ENCODE peak calls at places on chromosomes 3 and 15, in six cellular contexts. One of them, this sample, is unnamed.

GRCh38 chr3:50572158-50572557 is 2.8 kb downstream of the HEMK1 start:
- DNase-seq in K562: peak
- DNase-seq in H1: no peak
- DNase-seq in HepG2: peak
- DNase-seq in GM12878: no peak
- DNase-seq in SK-N-SH: peak
- DNase-seq in this sample: peak

GRCh38 chr3:159832024-159832423 is 156.6 kb upstream of the IL12A start:
- DNase-seq in GM12878: peak
- DNase-seq in HepG2: no peak
- DNase-seq in K562: no peak
- DNase-seq in SK-N-SH: no peak
- DNase-seq in H1: no peak
- DNase-seq in this sample: peak

GRCh38 chr15:75171408-75171807 is 30.3 kb upstream of the C15orf39 start:
- DNase-seq in H1: no peak
- DNase-seq in GM12878: peak
- DNase-seq in SK-N-SH: no peak
- DNase-seq in K562: no peak
- DNase-seq in HepG2: peak
- DNase-seq in this sample: peak

GRCh38 chr15:79929412-79929811 is 32.6 kb upstream of the MTHFS start:
- DNase-seq in HepG2: no peak
- DNase-seq in H1: no peak
- DNase-seq in SK-N-SH: no peak
- DNase-seq in GM12878: no peak
- DNase-seq in K562: no peak
- DNase-seq in this sample: no peak

GRCh38 chr15:76335129-76335850 is 1.3 kb upstream of the ISL2 start:
- DNase-seq in SK-N-SH: no peak
- DNase-seq in K562: no peak
- DNase-seq in GM12878: no peak
- DNase-seq in HepG2: no peak
- DNase-seq in H1: no peak
- DNase-seq in this sample: no peak

GRCh38 chr3:112598731-112599130 is 36.9 kb downstream of the SLC35A5 start:
- DNase-seq in HepG2: no peak
- DNase-seq in H1: no peak
- DNase-seq in K562: no peak
- DNase-seq in SK-N-SH: no peak
- DNase-seq in GM12878: no peak
- DNase-seq in this sample: no peak

GRCh38 chr15:73052679-73053397 is 575 bp downstream of the NEO1 start:
- DNase-seq in GM12878: no peak
- DNase-seq in HepG2: peak
- DNase-seq in K562: peak
- DNase-seq in H1: no peak
- DNase-seq in SK-N-SH: peak
- DNase-seq in this sample: no peak

GRCh38 chr3:186461141-186461540 is 83.0 kb downstream of the CRYGS start:
- DNase-seq in H1: no peak
- DNase-seq in GM12878: no peak
- DNase-seq in HepG2: no peak
- DNase-seq in SK-N-SH: no peak
- DNase-seq in K562: peak
- DNase-seq in this sample: no peak

GRCh38 chr3:177816667-177817208 is 619.5 kb upstream of the TBL1XR1 start:
- DNase-seq in H1: no peak
- DNase-seq in GM12878: no peak
- DNase-seq in K562: no peak
- DNase-seq in HepG2: peak
- DNase-seq in SK-N-SH: no peak
- DNase-seq in this sample: no peak

GRCh38 chr15:57256941-57257340 is 119.4 kb upstream of the CGNL1 start:
- DNase-seq in HepG2: no peak
- DNase-seq in K562: no peak
- DNase-seq in H1: no peak
- DNase-seq in GM12878: no peak
- DNase-seq in SK-N-SH: no peak
- DNase-seq in this sample: no peak

GRCh38 chr3:101996832-101997231 is 147.5 kb downstream of the NFKBIZ start:
- DNase-seq in HepG2: no peak
- DNase-seq in H1: no peak
- DNase-seq in GM12878: no peak
- DNase-seq in SK-N-SH: no peak
- DNase-seq in K562: no peak
- DNase-seq in this sample: no peak

GRCh38 chr3:133887075-133887950 is 8.4 kb downstream of the RAB6B start:
- DNase-seq in H1: no peak
- DNase-seq in SK-N-SH: no peak
- DNase-seq in K562: no peak
- DNase-seq in HepG2: no peak
- DNase-seq in GM12878: no peak
- DNase-seq in this sample: no peak

GRCh38 chr15:93070901-93071300 is 18.1 kb downstream of the RGMA start:
- DNase-seq in GM12878: no peak
- DNase-seq in HepG2: no peak
- DNase-seq in SK-N-SH: no peak
- DNase-seq in H1: no peak
- DNase-seq in K562: no peak
- DNase-seq in this sample: no peak

GRCh38 chr15:76229266-76229665 is 82.0 kb downstream of the ETFA start:
- DNase-seq in HepG2: no peak
- DNase-seq in GM12878: no peak
- DNase-seq in H1: no peak
- DNase-seq in SK-N-SH: no peak
- DNase-seq in K562: no peak
- DNase-seq in this sample: no peak

GRCh38 chr15:61064653-61065052 is 164.4 kb downstream of the RORA start:
- DNase-seq in HepG2: no peak
- DNase-seq in GM12878: no peak
- DNase-seq in SK-N-SH: no peak
- DNase-seq in K562: no peak
- DNase-seq in H1: no peak
- DNase-seq in this sample: no peak

GRCh38 chr3:52470920-52471319 is 15.5 kb downstream of the NISCH start:
- DNase-seq in GM12878: no peak
- DNase-seq in HepG2: no peak
- DNase-seq in H1: no peak
- DNase-seq in K562: no peak
- DNase-seq in SK-N-SH: no peak
- DNase-seq in this sample: no peak

GRCh38 chr15:58457466-58457965 is 25.7 kb downstream of the LIPC start:
- DNase-seq in GM12878: peak
- DNase-seq in K562: no peak
- DNase-seq in HepG2: no peak
- DNase-seq in SK-N-SH: no peak
- DNase-seq in H1: no peak
- DNase-seq in this sample: no peak

GRCh38 chr3:183988216-183988790 is 29.4 kb downstream of the ABCC5 start:
- DNase-seq in K562: peak
- DNase-seq in HepG2: peak
- DNase-seq in GM12878: no peak
- DNase-seq in SK-N-SH: no peak
- DNase-seq in H1: no peak
- DNase-seq in this sample: no peak

GRCh38 chr15:49889525-49889924 is 229.5 kb downstream of the ATP8B4 start:
- DNase-seq in SK-N-SH: peak
- DNase-seq in GM12878: no peak
- DNase-seq in HepG2: no peak
- DNase-seq in K562: no peak
- DNase-seq in H1: no peak
- DNase-seq in this sample: no peak

GRCh38 chr3:47579875-47580274 is 1.2 kb upstream of the CSPG5 start:
- DNase-seq in GM12878: no peak
- DNase-seq in SK-N-SH: no peak
- DNase-seq in K562: no peak
- DNase-seq in H1: no peak
- DNase-seq in HepG2: no peak
- DNase-seq in this sample: no peak

GRCh38 chr3:125212509-125213372 is at the start of gene SLC12A8:
- DNase-seq in SK-N-SH: peak
- DNase-seq in HepG2: no peak
- DNase-seq in K562: no peak
- DNase-seq in GM12878: no peak
- DNase-seq in H1: no peak
- DNase-seq in this sample: no peak

GRCh38 chr3:73380735-73381532 is 243.8 kb downstream of the PDZRN3 start:
- DNase-seq in GM12878: no peak
- DNase-seq in H1: no peak
- DNase-seq in HepG2: no peak
- DNase-seq in SK-N-SH: no peak
- DNase-seq in K562: no peak
- DNase-seq in this sample: no peak

GRCh38 chr3:15892828-15893227 is 95.0 kb upstream of the ANKRD28 start:
- DNase-seq in GM12878: no peak
- DNase-seq in HepG2: no peak
- DNase-seq in SK-N-SH: no peak
- DNase-seq in K562: no peak
- DNase-seq in H1: no peak
- DNase-seq in this sample: no peak

GRCh38 chr15:99016680-99017321 is 9.2 kb upstream of the PGPEP1L start:
- DNase-seq in H1: no peak
- DNase-seq in HepG2: no peak
- DNase-seq in GM12878: no peak
- DNase-seq in K562: no peak
- DNase-seq in SK-N-SH: peak
- DNase-seq in this sample: no peak

GRCh38 chr15:63708141-63708772 is 111.1 kb downstream of the FBXL22 start:
- DNase-seq in SK-N-SH: peak
- DNase-seq in HepG2: no peak
- DNase-seq in K562: no peak
- DNase-seq in GM12878: no peak
- DNase-seq in H1: no peak
- DNase-seq in this sample: no peak

GRCh38 chr3:38543602-38544001 is 47.5 kb downstream of the EXOG start:
- DNase-seq in HepG2: no peak
- DNase-seq in K562: no peak
- DNase-seq in SK-N-SH: no peak
- DNase-seq in H1: no peak
- DNase-seq in GM12878: no peak
- DNase-seq in this sample: no peak

GRCh38 chr3:24457719-24458118 is 36.9 kb downstream of the THRB start:
- DNase-seq in SK-N-SH: no peak
- DNase-seq in H1: no peak
- DNase-seq in GM12878: no peak
- DNase-seq in K562: no peak
- DNase-seq in HepG2: no peak
- DNase-seq in this sample: no peak

GRCh38 chr3:125478321-125478720 is 41.7 kb downstream of the SNX4 start:
- DNase-seq in GM12878: no peak
- DNase-seq in HepG2: no peak
- DNase-seq in SK-N-SH: no peak
- DNase-seq in H1: no peak
- DNase-seq in K562: no peak
- DNase-seq in this sample: no peak

GRCh38 chr3:157785071-157785826 is 282.0 kb upstream of the VEPH1 start:
- DNase-seq in SK-N-SH: peak
- DNase-seq in H1: no peak
- DNase-seq in K562: peak
- DNase-seq in HepG2: peak
- DNase-seq in GM12878: no peak
- DNase-seq in this sample: no peak

GRCh38 chr15:67916051-67916374 is 76.2 kb upstream of the RNU6-1 start:
- DNase-seq in HepG2: no peak
- DNase-seq in GM12878: no peak
- DNase-seq in H1: no peak
- DNase-seq in SK-N-SH: no peak
- DNase-seq in K562: no peak
- DNase-seq in this sample: no peak

GRCh38 chr15:67915374-67916050 is 75.7 kb upstream of the RNU6-1 start:
- DNase-seq in HepG2: peak
- DNase-seq in SK-N-SH: no peak
- DNase-seq in GM12878: no peak
- DNase-seq in K562: no peak
- DNase-seq in H1: no peak
- DNase-seq in this sample: no peak

GRCh38 chr15:67914537-67915373 is 74.9 kb upstream of the RNU6-1 start:
- DNase-seq in HepG2: peak
- DNase-seq in K562: peak
- DNase-seq in SK-N-SH: no peak
- DNase-seq in H1: no peak
- DNase-seq in GM12878: no peak
- DNase-seq in this sample: no peak

GRCh38 chr15:67911727-67912126 is 71.9 kb upstream of the RNU6-1 start:
- DNase-seq in GM12878: peak
- DNase-seq in K562: no peak
- DNase-seq in H1: no peak
- DNase-seq in SK-N-SH: no peak
- DNase-seq in HepG2: no peak
- DNase-seq in this sample: no peak

DNA sequence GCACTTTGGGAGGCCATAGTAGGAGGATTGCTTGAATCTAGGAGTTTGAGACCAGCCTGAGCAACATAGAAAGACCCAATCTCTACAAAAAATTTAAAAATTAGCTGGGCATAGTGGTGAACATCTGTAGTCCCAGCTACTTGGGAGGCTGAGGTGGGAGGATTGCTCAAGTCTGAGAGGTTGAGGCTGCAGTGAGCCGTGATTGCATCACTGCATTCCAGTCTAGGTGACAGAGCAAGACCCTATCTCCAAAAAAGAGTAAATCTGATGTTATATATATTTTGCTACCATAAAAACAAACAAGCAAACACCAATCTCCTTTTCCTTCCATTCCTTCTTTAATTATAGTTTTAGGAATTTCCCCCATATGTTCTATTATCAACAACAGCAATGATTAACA is 74.2 kb upstream of the RNU6-1 start:
- DNase-seq in SK-N-SH: no peak
- DNase-seq in H1: no peak
- DNase-seq in K562: no peak
- DNase-seq in HepG2: no peak
- DNase-seq in GM12878: no peak
- DNase-seq in this sample: no peak
- H3K4me3 ChIP-seq in SK-N-SH: no peak
- H3K4me3 ChIP-seq in H1: no peak
- H3K4me3 ChIP-seq in K562: no peak
- H3K4me3 ChIP-seq in HepG2: peak
- H3K4me3 ChIP-seq in GM12878: no peak
- H3K4me3 ChIP-seq in this sample: no peak

GRCh38 chr3:7445331-7445730 is 584.4 kb downstream of the GRM7 start:
- DNase-seq in GM12878: no peak
- DNase-seq in HepG2: no peak
- DNase-seq in H1: no peak
- DNase-seq in SK-N-SH: no peak
- DNase-seq in K562: no peak
- DNase-seq in this sample: no peak
- TF ChIP-seq GABPA in GM12878: no peak
- TF ChIP-seq GABPA in HepG2: no peak
- TF ChIP-seq GABPA in H1: no peak
- TF ChIP-seq GABPA in SK-N-SH: no peak
- TF ChIP-seq GABPA in K562: no peak
- TF ChIP-seq GABPA in this sample: no peak

GRCh38 chr3:12772462-12772861 is 13.4 kb upstream of the TMEM40 start:
- DNase-seq in H1: no peak
- DNase-seq in HepG2: no peak
- DNase-seq in SK-N-SH: no peak
- DNase-seq in K562: no peak
- DNase-seq in GM12878: no peak
- DNase-seq in this sample: no peak
- H3K27ac ChIP-seq in H1: no peak
- H3K27ac ChIP-seq in HepG2: no peak
- H3K27ac ChIP-seq in SK-N-SH: no peak
- H3K27ac ChIP-seq in K562: no peak
- H3K27ac ChIP-seq in GM12878: no peak
- H3K27ac ChIP-seq in this sample: no peak

GRCh38 chr3:64291956-64292355 is 66.7 kb upstream of the PRICKLE2 start:
- DNase-seq in H1: no peak
- DNase-seq in GM12878: no peak
- DNase-seq in HepG2: no peak
- DNase-seq in K562: no peak
- DNase-seq in SK-N-SH: no peak
- DNase-seq in this sample: no peak
- H3K4me3 ChIP-seq in H1: no peak
- H3K4me3 ChIP-seq in GM12878: no peak
- H3K4me3 ChIP-seq in HepG2: no peak
- H3K4me3 ChIP-seq in K562: no peak
- H3K4me3 ChIP-seq in SK-N-SH: no peak
- H3K4me3 ChIP-seq in this sample: no peak

This sample was measured in HL-60.